ENCODE peak calls at places on chromosomes 7 and 10, in six cellular contexts. L is GM04504; J is dorsolateral prefrontal cortex; T is germinal center; Z is NCI-H2171; V is stimulated activated CD8-positive, alpha-beta memory T cell treated with anti-CD3 and anti-CD28 coated beads, Interleukin-2, amount 100 ng/mL, for 48 hours. P is an unnamed sample.

GRCh38 chr10:111199587-111199986 is 122.8 kb downstream of the ADRA2A start:
- DNase-seq in L (no peak), V (no peak), J (no peak), Z (no peak), T (no peak), P (no peak)

GRCh38 chr7:17134786-17135185 is 163.7 kb upstream of the AHR start:
- DNase-seq in L (no peak), Z (no peak), T (no peak), V (no peak), J (no peak), P (no peak)

GRCh38 chr7:84389242-84389641 is 194.7 kb upstream of the SEMA3A start:
- DNase-seq in T (no peak), J (no peak), V (no peak), L (no peak), Z (no peak), P (no peak)

GRCh38 chr7:148623586-148624282 is 33.2 kb downstream of the C7orf33 start:
- DNase-seq in L (peak; percentile 32), Z (no peak), V (no peak), T (no peak), J (no peak), P (no peak)

GRCh38 chr10:13955426-13955825 is 368.7 kb downstream of the PRPF18 start:
- DNase-seq in Z (no peak), J (no peak), L (no peak), T (no peak), V (no peak), P (no peak)

GRCh38 chr7:51059493-51059892 is 257.1 kb downstream of the COBL start:
- DNase-seq in V (no peak), Z (no peak), L (no peak), J (no peak), T (no peak), P (no peak)

GRCh38 chr10:497898-498451 is 191.5 kb downstream of the DIP2C start:
- DNase-seq in T (no peak), V (no peak), L (no peak), J (no peak), Z (no peak), P (no peak)

GRCh38 chr10:36840793-36841192 is 284.6 kb upstream of the ANKRD30A start:
- DNase-seq in Z (no peak), L (no peak), J (no peak), T (no peak), V (no peak), P (no peak)

GRCh38 chr10:5648494-5649457 is 17.6 kb downstream of the ASB13 start:
- DNase-seq in L (no peak), Z (no peak), J (no peak), T (no peak), V (no peak), P (no peak)

GRCh38 chr10:5904227-5904626 is 14.2 kb downstream of the FBH1 start:
- DNase-seq in L (no peak), T (no peak), J (no peak), Z (no peak), V (no peak), P (no peak)

GRCh38 chr7:105890290-105890997 is 14.0 kb upstream of the ATXN7L1 start:
- DNase-seq in L (no peak), J (no peak), T (no peak), V (no peak), Z (no peak), P (no peak)